ENCODE peak calls at places on chromosomes 1 and 21, in nine cellular contexts. One of them, this sample, is unnamed.

GRCh38 chr21:34313116-34313515 is 50.7 kb upstream of the KCNE2 start:
- DNase-seq in fibroblast of lung: peak
- DNase-seq in fibroblast of mammary gland: no peak
- DNase-seq in choroid plexus epithelial cell: no peak
- DNase-seq in BJ: no peak
- DNase-seq in lower leg skin: no peak
- DNase-seq in colonic mucosa: no peak
- DNase-seq in left ventricle myocardium inferior: no peak
- DNase-seq in pancreas: no peak
- DNase-seq in this sample: no peak

GRCh38 chr1:239930646-239931262 is 160.9 kb upstream of the FMN2 start:
- DNase-seq in fibroblast of lung: peak
- DNase-seq in lower leg skin: no peak
- DNase-seq in choroid plexus epithelial cell: peak
- DNase-seq in BJ: no peak
- DNase-seq in fibroblast of mammary gland: peak
- DNase-seq in pancreas: no peak
- DNase-seq in colonic mucosa: no peak
- DNase-seq in left ventricle myocardium inferior: no peak
- DNase-seq in this sample: no peak

GRCh38 chr1:74236440-74236839 is 1.3 kb downstream of the TNNI3K start:
- DNase-seq in fibroblast of mammary gland: no peak
- DNase-seq in choroid plexus epithelial cell: no peak
- DNase-seq in left ventricle myocardium inferior: no peak
- DNase-seq in BJ: no peak
- DNase-seq in lower leg skin: no peak
- DNase-seq in fibroblast of lung: no peak
- DNase-seq in colonic mucosa: no peak
- DNase-seq in pancreas: no peak
- DNase-seq in this sample: no peak

GRCh38 chr1:244154882-244155531 is 103.9 kb downstream of the ZBTB18 start:
- DNase-seq in fibroblast of mammary gland: no peak
- DNase-seq in pancreas: peak
- DNase-seq in lower leg skin: no peak
- DNase-seq in fibroblast of lung: no peak
- DNase-seq in BJ: no peak
- DNase-seq in left ventricle myocardium inferior: no peak
- DNase-seq in colonic mucosa: no peak
- DNase-seq in choroid plexus epithelial cell: no peak
- DNase-seq in this sample: no peak

GRCh38 chr21:33969600-33969999 is 54.0 kb upstream of the ATP5PO start:
- DNase-seq in left ventricle myocardium inferior: no peak
- DNase-seq in BJ: no peak
- DNase-seq in lower leg skin: no peak
- DNase-seq in colonic mucosa: no peak
- DNase-seq in fibroblast of mammary gland: no peak
- DNase-seq in choroid plexus epithelial cell: no peak
- DNase-seq in pancreas: no peak
- DNase-seq in fibroblast of lung: no peak
- DNase-seq in this sample: no peak

GRCh38 chr1:245585252-245585959 is 430.6 kb downstream of the KIF26B start:
- DNase-seq in BJ: peak
- DNase-seq in choroid plexus epithelial cell: peak
- DNase-seq in pancreas: no peak
- DNase-seq in colonic mucosa: no peak
- DNase-seq in fibroblast of lung: peak
- DNase-seq in lower leg skin: no peak
- DNase-seq in fibroblast of mammary gland: peak
- DNase-seq in left ventricle myocardium inferior: no peak
- DNase-seq in this sample: peak

GRCh38 chr1:109137959-109138757 is 24.2 kb downstream of the ELAPOR1 start:
- DNase-seq in colonic mucosa: peak
- DNase-seq in fibroblast of mammary gland: no peak
- DNase-seq in pancreas: no peak
- DNase-seq in left ventricle myocardium inferior: no peak
- DNase-seq in fibroblast of lung: no peak
- DNase-seq in BJ: no peak
- DNase-seq in lower leg skin: no peak
- DNase-seq in choroid plexus epithelial cell: no peak
- DNase-seq in this sample: no peak

GRCh38 chr1:207282496-207283380 is 38.7 kb upstream of the CD55 start:
- DNase-seq in BJ: no peak
- DNase-seq in colonic mucosa: peak
- DNase-seq in choroid plexus epithelial cell: peak
- DNase-seq in left ventricle myocardium inferior: no peak
- DNase-seq in fibroblast of lung: peak
- DNase-seq in fibroblast of mammary gland: no peak
- DNase-seq in pancreas: no peak
- DNase-seq in lower leg skin: no peak
- DNase-seq in this sample: no peak

GRCh38 chr21:29477347-29477746 is 178.6 kb downstream of the BACH1 start:
- DNase-seq in BJ: no peak
- DNase-seq in colonic mucosa: no peak
- DNase-seq in left ventricle myocardium inferior: no peak
- DNase-seq in lower leg skin: no peak
- DNase-seq in pancreas: no peak
- DNase-seq in choroid plexus epithelial cell: no peak
- DNase-seq in fibroblast of lung: peak
- DNase-seq in fibroblast of mammary gland: no peak
- DNase-seq in this sample: no peak

GRCh38 chr1:33074193-33074945 is 6.6 kb upstream of the AZIN2 start:
- DNase-seq in choroid plexus epithelial cell: no peak
- DNase-seq in colonic mucosa: no peak
- DNase-seq in left ventricle myocardium inferior: no peak
- DNase-seq in fibroblast of mammary gland: no peak
- DNase-seq in lower leg skin: no peak
- DNase-seq in pancreas: no peak
- DNase-seq in fibroblast of lung: no peak
- DNase-seq in BJ: no peak
- DNase-seq in this sample: no peak

GRCh38 chr1:95287078-95287477 is 53.1 kb downstream of the RWDD3 start:
- DNase-seq in left ventricle myocardium inferior: no peak
- DNase-seq in BJ: no peak
- DNase-seq in lower leg skin: no peak
- DNase-seq in fibroblast of lung: no peak
- DNase-seq in fibroblast of mammary gland: no peak
- DNase-seq in colonic mucosa: no peak
- DNase-seq in choroid plexus epithelial cell: peak
- DNase-seq in pancreas: no peak
- DNase-seq in this sample: no peak

GRCh38 chr1:51697160-51697559 is 80.3 kb downstream of the OSBPL9 start:
- DNase-seq in fibroblast of lung: peak
- DNase-seq in pancreas: no peak
- DNase-seq in BJ: no peak
- DNase-seq in choroid plexus epithelial cell: peak
- DNase-seq in fibroblast of mammary gland: peak
- DNase-seq in colonic mucosa: no peak
- DNase-seq in lower leg skin: no peak
- DNase-seq in left ventricle myocardium inferior: no peak
- DNase-seq in this sample: peak

GRCh38 chr1:183543619-183544204 is 46.5 kb downstream of the NCF2 start:
- DNase-seq in pancreas: no peak
- DNase-seq in BJ: peak
- DNase-seq in fibroblast of lung: peak
- DNase-seq in fibroblast of mammary gland: peak
- DNase-seq in left ventricle myocardium inferior: no peak
- DNase-seq in lower leg skin: no peak
- DNase-seq in choroid plexus epithelial cell: peak
- DNase-seq in colonic mucosa: peak
- DNase-seq in this sample: peak

GRCh38 chr1:234564035-234565029 is 45.6 kb downstream of the IRF2BP2 start:
- DNase-seq in lower leg skin: peak
- DNase-seq in left ventricle myocardium inferior: no peak
- DNase-seq in fibroblast of mammary gland: peak
- DNase-seq in pancreas: peak
- DNase-seq in fibroblast of lung: peak
- DNase-seq in BJ: peak
- DNase-seq in choroid plexus epithelial cell: peak
- DNase-seq in colonic mucosa: no peak
- DNase-seq in this sample: peak

GRCh38 chr1:39266269-39266668 is 61.8 kb downstream of the MACF1 start:
- DNase-seq in fibroblast of lung: peak
- DNase-seq in pancreas: no peak
- DNase-seq in colonic mucosa: no peak
- DNase-seq in fibroblast of mammary gland: peak
- DNase-seq in choroid plexus epithelial cell: peak
- DNase-seq in lower leg skin: no peak
- DNase-seq in left ventricle myocardium inferior: no peak
- DNase-seq in BJ: no peak
- DNase-seq in this sample: no peak

GRCh38 chr1:46719689-46720088 is 775 bp upstream of the EFCAB14 start:
- DNase-seq in choroid plexus epithelial cell: no peak
- DNase-seq in pancreas: peak
- DNase-seq in lower leg skin: no peak
- DNase-seq in left ventricle myocardium inferior: no peak
- DNase-seq in BJ: no peak
- DNase-seq in fibroblast of mammary gland: no peak
- DNase-seq in fibroblast of lung: no peak
- DNase-seq in colonic mucosa: peak
- DNase-seq in this sample: no peak

GRCh38 chr1:152741656-152742055 is 16.2 kb upstream of the KPRP start:
- DNase-seq in BJ: no peak
- DNase-seq in choroid plexus epithelial cell: no peak
- DNase-seq in left ventricle myocardium inferior: no peak
- DNase-seq in colonic mucosa: no peak
- DNase-seq in fibroblast of mammary gland: peak
- DNase-seq in fibroblast of lung: no peak
- DNase-seq in lower leg skin: no peak
- DNase-seq in pancreas: no peak
- DNase-seq in this sample: no peak

DNA sequence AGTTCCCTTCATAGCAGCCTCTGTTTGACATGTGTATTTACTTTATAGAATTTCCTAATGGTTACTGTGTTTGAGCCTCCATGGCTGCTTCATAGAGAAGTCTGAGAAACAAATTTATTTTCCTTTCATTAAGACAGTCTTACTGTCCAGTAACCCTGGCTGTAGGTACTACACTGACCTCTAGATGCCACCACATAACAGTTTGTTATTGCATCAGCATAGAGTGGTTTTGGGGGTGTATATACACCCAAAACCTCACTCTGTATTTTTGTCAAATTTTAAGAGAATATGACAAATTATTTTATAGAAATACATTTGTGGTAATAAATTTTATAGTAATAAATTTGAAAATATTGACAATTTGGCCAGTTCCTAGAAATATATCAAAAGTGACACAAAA is 57.3 kb downstream of the OBSCN start:
- DNase-seq in colonic mucosa: no peak
- DNase-seq in fibroblast of mammary gland: peak
- DNase-seq in pancreas: no peak
- DNase-seq in choroid plexus epithelial cell: peak
- DNase-seq in lower leg skin: no peak
- DNase-seq in left ventricle myocardium inferior: no peak
- DNase-seq in fibroblast of lung: peak
- DNase-seq in BJ: no peak
- DNase-seq in this sample: peak
- TF ChIP-seq CTCF in colonic mucosa: no peak
- TF ChIP-seq CTCF in fibroblast of mammary gland: peak
- TF ChIP-seq CTCF in pancreas: no peak
- TF ChIP-seq CTCF in choroid plexus epithelial cell: no peak
- TF ChIP-seq CTCF in lower leg skin: no peak
- TF ChIP-seq CTCF in left ventricle myocardium inferior: peak
- TF ChIP-seq CTCF in fibroblast of lung: peak
- TF ChIP-seq CTCF in BJ: peak
- TF ChIP-seq CTCF in this sample: peak

DNA sequence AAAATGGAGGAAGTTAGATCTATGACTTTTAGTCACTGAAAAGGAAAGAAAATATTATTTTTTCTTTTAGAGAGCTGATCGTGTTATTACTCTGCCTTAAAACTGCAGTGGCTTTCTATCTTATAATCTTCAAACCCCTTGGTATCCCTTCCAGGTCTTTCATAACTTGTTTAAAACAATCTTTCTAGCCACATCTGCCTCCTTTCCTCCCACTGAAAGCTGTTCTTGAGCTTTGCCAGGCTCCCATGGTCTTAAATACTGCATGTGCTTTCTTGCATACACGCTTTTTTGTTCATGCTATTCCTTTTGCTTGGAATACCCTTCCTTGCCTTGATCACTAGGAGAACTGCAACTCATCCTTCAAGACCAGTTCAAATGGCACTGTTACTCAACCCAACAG is 65.9 kb upstream of the GADD45A start:
- DNase-seq in pancreas: no peak
- DNase-seq in choroid plexus epithelial cell: peak
- DNase-seq in fibroblast of lung: no peak
- DNase-seq in left ventricle myocardium inferior: no peak
- DNase-seq in colonic mucosa: no peak
- DNase-seq in fibroblast of mammary gland: no peak
- DNase-seq in BJ: no peak
- DNase-seq in lower leg skin: no peak
- DNase-seq in this sample: no peak
- H3K4me3 ChIP-seq in pancreas: no peak
- H3K4me3 ChIP-seq in choroid plexus epithelial cell: no peak
- H3K4me3 ChIP-seq in fibroblast of lung: no peak
- H3K4me3 ChIP-seq in left ventricle myocardium inferior: peak
- H3K4me3 ChIP-seq in colonic mucosa: no peak
- H3K4me3 ChIP-seq in fibroblast of mammary gland: no peak
- H3K4me3 ChIP-seq in BJ: no peak
- H3K4me3 ChIP-seq in lower leg skin: no peak
- H3K4me3 ChIP-seq in this sample: no peak

GRCh38 chr1:230715510-230715909 is 1.6 kb upstream of the AGT start:
- DNase-seq in fibroblast of lung: no peak
- DNase-seq in colonic mucosa: no peak
- DNase-seq in pancreas: no peak
- DNase-seq in choroid plexus epithelial cell: no peak
- DNase-seq in BJ: no peak
- DNase-seq in fibroblast of mammary gland: peak
- DNase-seq in lower leg skin: no peak
- DNase-seq in left ventricle myocardium inferior: no peak
- DNase-seq in this sample: no peak
- TF ChIP-seq CTCF in fibroblast of lung: no peak
- TF ChIP-seq CTCF in colonic mucosa: no peak
- TF ChIP-seq CTCF in pancreas: no peak
- TF ChIP-seq CTCF in choroid plexus epithelial cell: no peak
- TF ChIP-seq CTCF in BJ: no peak
- TF ChIP-seq CTCF in fibroblast of mammary gland: peak
- TF ChIP-seq CTCF in lower leg skin: no peak
- TF ChIP-seq CTCF in left ventricle myocardium inferior: no peak
- TF ChIP-seq CTCF in this sample: no peak

DNA sequence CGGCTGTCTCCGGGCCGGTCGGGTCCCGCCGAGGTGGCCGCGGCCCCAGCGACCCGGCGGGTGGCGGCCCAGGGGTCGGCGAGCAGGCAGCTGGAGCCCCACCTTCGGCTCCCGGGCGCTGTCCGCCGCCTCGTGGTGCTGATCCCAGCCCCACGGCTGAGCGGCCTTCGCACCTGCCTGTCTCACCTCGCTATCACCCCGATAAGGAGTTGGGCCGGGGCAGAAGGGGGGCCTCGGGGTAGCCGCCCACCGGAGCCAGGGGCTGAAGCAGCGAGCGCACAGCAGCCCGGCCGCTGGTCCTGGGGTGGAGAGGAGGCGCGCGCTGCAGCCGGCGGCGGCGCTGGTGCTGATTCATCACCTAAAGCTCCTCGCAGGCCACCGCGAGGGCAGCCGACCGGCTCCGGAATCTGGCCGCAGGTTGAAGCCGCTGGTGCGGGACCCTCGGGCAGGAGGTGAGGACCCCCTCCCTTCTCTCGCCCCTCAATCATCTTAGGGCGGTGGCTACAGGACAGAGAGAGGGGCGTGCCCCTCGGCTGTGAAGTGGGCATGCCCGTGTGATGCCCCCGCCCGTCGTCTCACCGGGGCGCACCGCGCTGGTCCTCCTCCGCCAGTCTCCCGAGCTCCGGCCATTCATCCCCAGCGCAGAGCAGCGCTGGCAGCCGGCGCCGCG is 577 bp downstream of the TRIM67 start:
- DNase-seq in colonic mucosa: peak
- DNase-seq in BJ: no peak
- DNase-seq in fibroblast of mammary gland: peak
- DNase-seq in left ventricle myocardium inferior: no peak
- DNase-seq in choroid plexus epithelial cell: peak
- DNase-seq in fibroblast of lung: peak
- DNase-seq in pancreas: peak
- DNase-seq in lower leg skin: no peak
- DNase-seq in this sample: no peak
- H3K4me3 ChIP-seq in colonic mucosa: peak
- H3K4me3 ChIP-seq in BJ: peak
- H3K4me3 ChIP-seq in fibroblast of mammary gland: no peak
- H3K4me3 ChIP-seq in left ventricle myocardium inferior: peak
- H3K4me3 ChIP-seq in choroid plexus epithelial cell: peak
- H3K4me3 ChIP-seq in fibroblast of lung: no peak
- H3K4me3 ChIP-seq in pancreas: peak
- H3K4me3 ChIP-seq in lower leg skin: no peak
- H3K4me3 ChIP-seq in this sample: peak

This sample was measured in AG09309.